ENCODE peak calls at places on chromosomes 2 and 18, in five cellular contexts. V is dorsolateral prefrontal cortex, G is lower leg skin, S is Peyer's patch, H is body of pancreas. N is an unnamed sample.

GRCh38 chr2:204670756-204671155 is 125.5 kb downstream of the PARD3B start:
- DNase-seq in V (no peak), G (no peak), S (no peak), H (no peak), N (no peak)

GRCh38 chr18:48667276-48668254 is 128.7 kb downstream of the CTIF start:
- DNase-seq in V (peak; percentile 63), G (peak; percentile 76), S (no peak), H (no peak), N (no peak)

GRCh38 chr2:222319576-222320440 is 21.0 kb upstream of the PAX3 start:
- DNase-seq in V (no peak), G (no peak), S (no peak), H (no peak), N (peak; percentile 81)

GRCh38 chr2:202165945-202166344 is 72.5 kb downstream of the SUMO1 start:
- DNase-seq in V (no peak), G (no peak), S (no peak), H (no peak), N (no peak)

GRCh38 chr2:236696866-236697265 is 127.2 kb downstream of the ACKR3 start:
- DNase-seq in V (no peak), G (no peak), S (no peak), H (no peak), N (no peak)

GRCh38 chr18:9731380-9731779 is 23.3 kb downstream of the RAB31 start:
- DNase-seq in V (no peak), G (no peak), S (no peak), H (no peak), N (no peak)

GRCh38 chr2:20050712-20051517 is 513 bp downstream of the LAPTM4A start:
- DNase-seq in V (peak; percentile 48), G (peak; percentile 89), S (peak; percentile 41), H (peak; percentile 50), N (peak; percentile 41)

GRCh38 chr2:219539926-219540678 is 3.5 kb downstream of the CHPF start:
- DNase-seq in V (no peak), G (no peak), S (no peak), H (no peak), N (no peak)

GRCh38 chr2:74954500-74954874 is 4.0 kb upstream of the POLE4 start:
- DNase-seq in V (no peak), G (no peak), S (no peak), H (no peak), N (no peak)

GRCh38 chr2:143284087-143284675 is 155.0 kb downstream of the ARHGAP15 start:
- DNase-seq in V (no peak), G (no peak), S (no peak), H (no peak), N (no peak)

DNA sequence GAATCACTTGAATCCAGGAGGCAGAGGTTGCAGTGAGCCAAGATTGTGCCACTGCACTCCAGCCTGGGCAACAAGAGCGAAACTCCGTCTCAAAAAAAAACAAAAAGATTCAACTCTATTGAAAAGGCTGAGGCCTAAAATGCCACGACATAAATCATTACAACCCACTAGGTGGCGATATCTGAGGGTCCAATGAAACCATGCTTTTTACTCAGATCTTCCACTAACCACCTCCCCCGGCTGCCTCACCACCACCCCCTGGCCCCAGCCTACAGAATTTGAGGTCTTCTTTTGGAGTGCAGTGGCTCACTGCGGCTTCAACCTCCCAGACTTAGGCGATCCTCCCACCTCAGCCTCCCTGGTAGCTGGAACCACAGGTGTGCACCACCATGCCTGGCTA is 57.5 kb downstream of the AP1S3 start:
- DNase-seq in V (no peak), G (no peak), S (peak; percentile 34), H (peak; percentile 31), N (peak; percentile 67)
- TF ChIP-seq CTCF in V (no peak), G (no peak), S (peak; percentile 54), H (peak; percentile 29), N (peak; percentile 50)

GRCh38 chr2:88831792-88832248 is 140.3 kb downstream of the RPIA start:
- DNase-seq in V (peak; percentile 52), G (no peak), S (peak; percentile 89), H (peak; percentile 56), N (peak; percentile 70)
- TF ChIP-seq CTCF in V (peak; percentile 46), G (no peak), S (peak; percentile 74), H (peak; percentile 27), N (peak; percentile 96)

DNA sequence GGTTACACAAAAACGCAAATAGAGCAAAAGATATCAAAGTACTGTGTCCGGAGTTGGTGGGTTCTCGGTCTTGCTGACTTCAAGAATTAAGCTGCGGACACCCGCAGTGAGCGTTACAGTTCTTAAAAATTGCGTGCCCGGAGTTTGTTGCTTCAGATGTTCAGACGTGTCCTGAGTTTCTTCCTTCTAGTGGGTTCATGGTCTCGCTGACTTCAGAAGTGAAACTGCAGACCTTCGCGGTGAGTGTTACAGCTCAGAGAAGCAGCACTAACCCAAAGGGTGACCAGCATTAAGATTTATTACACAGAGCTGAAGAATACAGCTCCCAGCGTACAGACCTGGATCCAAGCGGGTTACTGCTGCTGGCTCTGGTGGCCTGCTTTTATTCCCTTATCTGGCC is 125.7 kb upstream of the TWIST2 start:
- DNase-seq in V (no peak), G (peak; percentile 56), S (no peak), H (no peak), N (no peak)
- TF ChIP-seq CTCF in V (no peak), G (no peak), S (no peak), H (no peak), N (no peak)

GRCh38 chr18:12015697-12016062 is 34.4 kb downstream of the IMPA2 start:
- DNase-seq in V (no peak), G (no peak), S (no peak), H (peak; percentile 91), N (no peak)
- TF ChIP-seq CTCF in V (no peak), G (no peak), S (no peak), H (no peak), N (no peak)

GRCh38 chr2:5691659-5692529 is at the start of gene SOX11:
- DNase-seq in V (peak; percentile 60), G (no peak), S (no peak), H (no peak), N (no peak)
- TF ChIP-seq CTCF in V (no peak), G (no peak), S (no peak), H (no peak), N (no peak)